ENCODE peak calls at places on chromosome 19, in nine cellular contexts. T is ELR; N is mesothelial cell of epicardium; O is ureter; V is activated CD4-positive, alpha-beta T cell treated with anti-CD3 and anti-CD28 coated beads for 24 hours; A is ovary; H is stimulated activated CD4-positive, alpha-beta T cell treated with anti-CD3 and anti-CD28 coated beads, TNF-alpha, amount 100 ng/mL, for 1 hour; D is T-helper 2 cell; R is nucleus accumbens. P is an unnamed sample.

GRCh38 chr19:15426485-15427349 is 7.9 kb upstream of the AKAP8L start:
- DNase-seq in O (no peak), H (no peak), N (no peak), D (no peak), T (no peak), R (no peak), V (no peak), A (no peak), P (no peak)

GRCh38 chr19:13846533-13847032 is 30.4 kb upstream of the NANOS3 start:
- DNase-seq in N (peak), H (peak), A (peak), T (peak), D (peak), O (peak), V (peak), R (peak), P (no peak)

GRCh38 chr19:1707240-1707639 is 46.1 kb upstream of the ONECUT3 start:
- DNase-seq in A (no peak), N (no peak), R (no peak), H (no peak), D (no peak), V (no peak), T (no peak), O (no peak), P (no peak)

GRCh38 chr19:4342421-4343055 is 824 bp upstream of the MPND start:
- DNase-seq in A (peak), R (peak), O (peak), N (peak), V (peak), D (peak), T (peak), H (peak), P (peak)

GRCh38 chr19:39470724-39471339 is 9.8 kb upstream of the TIMM50 start:
- DNase-seq in R (no peak), V (no peak), A (no peak), N (no peak), O (no peak), D (no peak), H (no peak), T (peak), P (no peak)

GRCh38 chr19:50477751-50478515 is 1.3 kb upstream of the GARIN5A start:
- DNase-seq in T (no peak), V (no peak), N (no peak), R (no peak), A (no peak), H (no peak), O (no peak), D (no peak), P (no peak)

GRCh38 chr19:14410775-14411134 is 8.4 kb downstream of the DDX39A start:
- DNase-seq in O (no peak), A (no peak), N (no peak), T (no peak), R (no peak), D (no peak), V (no peak), H (no peak), P (no peak)

GRCh38 chr19:39156230-39156890 is 30.8 kb downstream of the PAK4 start:
- DNase-seq in R (no peak), O (no peak), N (no peak), H (no peak), D (no peak), V (no peak), T (peak), A (no peak), P (no peak)

GRCh38 chr19:1520203-1520780 is 3.6 kb upstream of the PLK5 start:
- DNase-seq in D (no peak), T (no peak), A (no peak), N (no peak), H (no peak), R (no peak), O (no peak), V (no peak), P (no peak)

GRCh38 chr19:10587839-10588150 is 683 bp upstream of the AP1M2 start:
- DNase-seq in T (no peak), R (no peak), H (no peak), V (no peak), N (no peak), O (no peak), A (no peak), D (no peak), P (no peak)

GRCh38 chr19:45526143-45526542 is 18.9 kb downstream of the VASP start:
- DNase-seq in V (no peak), A (peak), T (peak), R (peak), N (no peak), O (no peak), D (no peak), H (no peak), P (peak)

GRCh38 chr19:57903298-57904174 is 12.9 kb downstream of the ZNF417 start:
- DNase-seq in O (no peak), H (no peak), D (no peak), R (no peak), N (no peak), A (no peak), V (no peak), T (peak), P (no peak)

GRCh38 chr19:32178401-32178800 is 167.0 kb upstream of the ZNF507 start:
- DNase-seq in A (no peak), H (no peak), V (no peak), T (no peak), D (no peak), N (no peak), R (no peak), O (peak), P (no peak)

GRCh38 chr19:44947041-44947581 is 1.3 kb downstream of the APOC2 start:
- DNase-seq in R (no peak), A (no peak), T (no peak), H (no peak), V (no peak), N (no peak), O (no peak), D (no peak), P (no peak)

GRCh38 chr19:45104658-45105384 is 11.8 kb downstream of the PPP1R37 start:
- DNase-seq in V (no peak), H (no peak), T (no peak), N (no peak), D (no peak), A (no peak), O (no peak), R (no peak), P (no peak)

GRCh38 chr19:4647676-4648644 is 8.6 kb downstream of the TNFAIP8L1 start:
- DNase-seq in D (no peak), V (no peak), R (no peak), N (no peak), H (no peak), T (no peak), A (no peak), O (no peak), P (no peak)

GRCh38 chr19:54030895-54031586 is 32.7 kb downstream of the VSTM1 start:
- DNase-seq in A (no peak), R (no peak), N (no peak), O (no peak), H (no peak), V (no peak), T (peak), D (no peak), P (no peak)

GRCh38 chr19:38263696-38264485 is 482 bp upstream of the SPINT2 start:
- DNase-seq in D (peak), O (peak), N (peak), T (peak), A (peak), V (peak), R (no peak), H (peak), P (peak)

GRCh38 chr19:1513492-1514294 is 874 bp upstream of the ADAMTSL5 start:
- DNase-seq in O (no peak), N (peak), A (no peak), D (peak), T (peak), H (peak), R (no peak), V (peak), P (no peak)

GRCh38 chr19:17240062-17240854 is 5.5 kb downstream of the NR2F6 start:
- DNase-seq in A (no peak), H (no peak), T (no peak), R (no peak), O (no peak), V (no peak), D (no peak), N (no peak), P (no peak)

GRCh38 chr19:45177817-45178261 is at the start of gene TRAPPC6A:
- DNase-seq in A (no peak), T (peak), D (no peak), N (no peak), O (no peak), V (no peak), R (no peak), H (no peak), P (no peak)

GRCh38 chr19:18091217-18091608 is 4.5 kb upstream of the IL12RB1 start:
- DNase-seq in A (no peak), D (peak), O (no peak), R (no peak), T (no peak), V (peak), N (no peak), H (peak), P (no peak)